ENCODE peak calls at places on chromosomes 12 and 14, in six cellular contexts. D is mammary epithelial cell; C is PC-3; T is NCI-H1694; Q is neuronal stem cell; K is effector memory CD4-positive, alpha-beta T cell. S is an unnamed sample.
A peak's percentile ranks its signal among the peaks of the same experiment; 100 is the strongest.

GRCh38 chr12:117762143-117762542 is 206.6 kb downstream of the KSR2 start:
- DNase-seq in D (no peak), C (no peak), T (no peak), Q (no peak), K (no peak), S (no peak)

GRCh38 chr12:107093547-107094448 is at the start of gene CRY1:
- DNase-seq in D (peak; percentile 94), C (peak; percentile 98), T (peak; percentile 55), Q (peak; percentile 96), K (peak; percentile 86), S (peak; percentile 84)

GRCh38 chr12:9745191-9745590 is 12.3 kb upstream of the CLECL1 start:
- DNase-seq in D (no peak), C (no peak), T (no peak), Q (no peak), K (no peak), S (no peak)

GRCh38 chr14:63045234-63045611 is at the start of gene KCNH5:
- DNase-seq in D (peak; percentile 53), C (peak; percentile 22), T (peak; percentile 21), Q (no peak), K (no peak), S (no peak)

GRCh38 chr12:103806807-103807206 is 34.2 kb downstream of the NT5DC3 start:
- DNase-seq in D (no peak), C (no peak), T (no peak), Q (no peak), K (no peak), S (no peak)

GRCh38 chr14:98018626-98019025 is 1221.4 kb downstream of the VRK1 start:
- DNase-seq in D (no peak), C (no peak), T (no peak), Q (no peak), K (peak; percentile 15), S (no peak)

GRCh38 chr14:100734031-100734990 is 7.6 kb downstream of the DLK1 start:
- DNase-seq in D (no peak), C (no peak), T (no peak), Q (no peak), K (no peak), S (no peak)

GRCh38 chr12:12745576-12746211 is 28.5 kb downstream of the CDKN1B start:
- DNase-seq in D (peak; percentile 28), C (peak; percentile 52), T (no peak), Q (no peak), K (no peak), S (no peak)

GRCh38 chr12:46489951-46490388 is 117.4 kb upstream of the SLC38A2 start:
- DNase-seq in D (peak; percentile 84), C (no peak), T (no peak), Q (no peak), K (no peak), S (no peak)

GRCh38 chr14:54772451-54772881 is 130.2 kb downstream of the GCH1 start:
- DNase-seq in D (no peak), C (peak; percentile 83), T (no peak), Q (no peak), K (no peak), S (no peak)

GRCh38 chr12:43937947-43938346 is 102.1 kb downstream of the TMEM117 start:
- DNase-seq in D (peak; percentile 2), C (peak; percentile 35), T (no peak), Q (no peak), K (no peak), S (no peak)

GRCh38 chr12:15608931-15609330 is 180.3 kb downstream of the EPS8 start:
- DNase-seq in D (no peak), C (no peak), T (no peak), Q (no peak), K (no peak), S (no peak)

GRCh38 chr14:78383060-78383459 is 212.9 kb downstream of the NRXN3 start:
- DNase-seq in D (no peak), C (no peak), T (no peak), Q (no peak), K (no peak), S (no peak)

GRCh38 chr12:103877934-103878510 is 37.0 kb upstream of the NT5DC3 start:
- DNase-seq in D (peak; percentile 72), C (peak; percentile 94), T (no peak), Q (peak; percentile 42), K (peak; percentile 15), S (peak; percentile 33)

GRCh38 chr12:47768323-47768811 is 4.7 kb upstream of the SLC48A1 start:
- DNase-seq in D (peak; percentile 77), C (peak; percentile 92), T (no peak), Q (no peak), K (no peak), S (no peak)

S was measured in T-helper 17 cell.